ENCODE peak calls at places on chromosomes 7 and 10, in four cellular contexts. M is adrenal gland, A is WERI-Rb-1, J is esophagus squamous epithelium. I is an unnamed sample.

GRCh38 chr7:156222611-156223010 is 410.3 kb upstream of the SHH start:
- DNase-seq in M (no peak), A (no peak), J (no peak), I (no peak)

GRCh38 chr10:75019360-75019759 is 92.1 kb upstream of the SAMD8 start:
- DNase-seq in M (no peak), A (no peak), J (no peak), I (peak)

GRCh38 chr10:42962120-42962901 is 114.6 kb upstream of the RET start:
- DNase-seq in M (peak), A (no peak), J (no peak), I (no peak)

GRCh38 chr10:101725296-101725695 is 30.3 kb upstream of the FBXW4 start:
- DNase-seq in M (no peak), A (no peak), J (no peak), I (no peak)

GRCh38 chr7:108311446-108312168 is 144.6 kb downstream of the NRCAM start:
- DNase-seq in M (no peak), A (no peak), J (no peak), I (peak)

GRCh38 chr10:118635674-118636402 is 40.4 kb upstream of the PRLHR start:
- DNase-seq in M (no peak), A (peak), J (no peak), I (no peak)

GRCh38 chr10:71978476-71978875 is 14.3 kb downstream of the CHST3 start:
- DNase-seq in M (no peak), A (no peak), J (no peak), I (no peak)

GRCh38 chr10:58016614-58017013 is 251.1 kb downstream of the IPMK start:
- DNase-seq in M (no peak), A (no peak), J (no peak), I (no peak)

GRCh38 chr10:97508342-97508741 is 9.6 kb downstream of the UBTD1 start:
- DNase-seq in M (no peak), A (no peak), J (no peak), I (peak)

GRCh38 chr10:119281581-119282071 is 74.3 kb downstream of the GRK5 start:
- DNase-seq in M (peak), A (peak), J (no peak), I (no peak)

GRCh38 chr7:67105382-67105781 is 108.7 kb downstream of the TYW1 start:
- DNase-seq in M (no peak), A (no peak), J (no peak), I (no peak)

GRCh38 chr10:113493943-113494342 is 58.9 kb upstream of the HABP2 start:
- DNase-seq in M (no peak), A (no peak), J (no peak), I (peak)

GRCh38 chr10:33211123-33211878 is 123.2 kb downstream of the NRP1 start:
- DNase-seq in M (no peak), A (no peak), J (no peak), I (peak)

GRCh38 chr10:97427571-97428179 is 1.7 kb downstream of the PGAM1 start:
- DNase-seq in M (no peak), A (no peak), J (no peak), I (peak)

GRCh38 chr7:23349484-23350157 is 50.5 kb downstream of the MALSU1 start:
- DNase-seq in M (no peak), A (no peak), J (no peak), I (peak)

GRCh38 chr10:94279835-94280709 is 82.7 kb downstream of the NOC3L start:
- DNase-seq in M (peak), A (peak), J (no peak), I (peak)

GRCh38 chr7:114843102-114843501 is 78.8 kb upstream of the MDFIC start:
- DNase-seq in M (no peak), A (no peak), J (no peak), I (no peak)

GRCh38 chr7:35749548-35749947 is 51.3 kb upstream of the SEPTIN7 start:
- DNase-seq in M (peak), A (no peak), J (no peak), I (no peak)

GRCh38 chr7:2522780-2523433 is 3.3 kb downstream of the LFNG start:
- DNase-seq in M (no peak), A (no peak), J (no peak), I (peak)

GRCh38 chr10:125092564-125093031 is 67.8 kb downstream of the CTBP2 start:
- DNase-seq in M (no peak), A (no peak), J (no peak), I (no peak)

GRCh38 chr10:97039538-97040247 is 146.1 kb downstream of the SLIT1 start:
- DNase-seq in M (no peak), A (no peak), J (no peak), I (no peak)

GRCh38 chr10:87634311-87634710 is 25.4 kb upstream of the PAPSS2 start:
- DNase-seq in M (no peak), A (no peak), J (no peak), I (no peak)

GRCh38 chr7:13988765-13989137 is 715 bp downstream of the ETV1 start:
- DNase-seq in M (peak), A (peak), J (no peak), I (no peak)

GRCh38 chr7:75938921-75939320 is 24.0 kb downstream of the POR start:
- DNase-seq in M (no peak), A (no peak), J (no peak), I (peak)

GRCh38 chr7:112383671-112384417 is 66.4 kb upstream of the IFRD1 start:
- DNase-seq in M (no peak), A (no peak), J (no peak), I (peak)

GRCh38 chr10:11510714-11511113 is 100.7 kb downstream of the USP6NL start:
- DNase-seq in M (no peak), A (no peak), J (no peak), I (no peak)

GRCh38 chr10:106956216-106956915 is 208.1 kb downstream of the SORCS1 start:
- DNase-seq in M (no peak), A (peak), J (no peak), I (no peak)

GRCh38 chr10:3781458-3782098 is 3.4 kb downstream of the KLF6 start:
- DNase-seq in M (peak), A (no peak), J (no peak), I (peak)

GRCh38 chr10:96401036-96401435 is 42.2 kb upstream of the OPALIN start:
- DNase-seq in M (no peak), A (no peak), J (no peak), I (no peak)

GRCh38 chr7:44521347-44522095 is 19.6 kb downstream of the NPC1L1 start:
- DNase-seq in M (no peak), A (no peak), J (no peak), I (no peak)

DNA sequence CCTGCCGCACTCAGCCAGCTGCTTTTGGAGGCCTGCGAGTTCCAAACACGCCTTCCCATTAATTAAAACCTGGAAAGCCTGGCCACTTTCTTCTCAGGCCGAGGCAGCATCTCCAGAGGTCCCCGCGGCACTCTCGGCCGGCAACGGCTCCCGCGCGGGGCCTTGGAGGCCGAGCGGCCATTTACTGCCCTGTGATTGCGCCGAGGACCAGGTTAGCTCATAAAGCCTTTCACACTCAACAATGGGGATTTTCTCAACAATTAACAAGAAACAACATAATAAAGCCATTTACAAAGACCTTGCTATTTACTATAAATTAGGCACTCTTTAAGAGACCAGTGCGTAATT is 16.5 kb downstream of the SKIDA1 start:
- DNase-seq in M (no peak), A (no peak), J (no peak), I (no peak)
- H3K4me3 ChIP-seq in M (no peak), A (no peak), J (no peak), I (no peak)

GRCh38 chr7:33651998-33652397 is 253.3 kb upstream of the BMPER start:
- DNase-seq in M (no peak), A (no peak), J (no peak), I (no peak)
- TF ChIP-seq CTCF in M (no peak), A (no peak), J (no peak), I (no peak)

GRCh38 chr10:68957654-68958053 is 1.7 kb downstream of the DDX21 start:
- DNase-seq in M (peak), A (no peak), J (no peak), I (no peak)

GRCh38 chr10:68955414-68955785 is 570 bp upstream of the DDX21 start:
- DNase-seq in M (peak), A (peak), J (no peak), I (no peak)

GRCh38 chr10:68955786-68956532 is at the start of gene DDX21:
- DNase-seq in M (peak), A (peak), J (peak), I (peak)

GRCh38 chr10:68957284-68957615 is 1.3 kb downstream of the DDX21 start:
- DNase-seq in M (no peak), A (no peak), J (no peak), I (peak)

DNA sequence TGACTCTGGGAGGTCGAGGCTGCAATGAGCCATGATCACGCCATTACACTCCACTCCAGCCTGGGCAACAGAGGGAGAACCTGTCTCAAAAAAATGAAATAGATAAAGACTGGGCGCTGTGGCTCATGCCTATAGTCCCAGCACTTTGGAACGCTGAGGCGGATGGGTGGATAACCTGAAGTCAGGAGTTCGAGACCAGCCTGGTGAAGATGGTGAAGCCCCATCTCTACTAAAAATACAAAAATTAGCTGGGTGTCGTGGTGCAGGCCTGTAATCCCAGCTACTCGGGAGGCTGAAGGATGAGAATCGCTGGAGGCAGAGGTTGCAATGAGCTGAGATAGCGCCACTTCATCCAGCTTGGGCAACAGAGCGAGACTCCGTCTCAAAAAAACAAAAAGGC is 1.1 kb upstream of the DDX21 start:
- DNase-seq in M (no peak), A (no peak), J (no peak), I (no peak)
- H3K4me3 ChIP-seq in M (no peak), A (no peak), J (peak), I (peak)

GRCh38 chr10:27328946-27329345 is 88.3 kb upstream of the ACBD5 start:
- DNase-seq in M (no peak), A (no peak), J (no peak), I (no peak)

DNA sequence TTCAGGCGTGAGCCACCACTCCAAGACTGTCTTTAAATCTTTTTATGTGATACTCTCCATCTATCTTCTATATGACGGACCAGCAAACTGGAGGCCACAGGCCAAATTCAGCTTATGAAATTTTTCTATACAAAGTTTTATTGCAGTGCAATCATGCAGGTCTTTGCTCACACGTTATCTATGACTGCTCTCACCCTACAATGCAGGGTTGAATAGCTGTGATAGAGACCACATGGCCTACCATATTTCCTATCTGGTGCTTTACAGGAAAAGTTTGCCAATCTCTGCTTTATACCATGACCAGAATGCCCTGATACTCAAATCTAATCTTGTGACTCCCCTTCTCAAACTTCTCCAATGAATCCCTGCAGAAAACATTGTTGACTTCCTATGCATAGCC is 89.5 kb upstream of the ACBD5 start:
- DNase-seq in M (no peak), A (no peak), J (no peak), I (no peak)
- TF ChIP-seq CTCF in M (no peak), A (no peak), J (no peak), I (no peak)

DNA sequence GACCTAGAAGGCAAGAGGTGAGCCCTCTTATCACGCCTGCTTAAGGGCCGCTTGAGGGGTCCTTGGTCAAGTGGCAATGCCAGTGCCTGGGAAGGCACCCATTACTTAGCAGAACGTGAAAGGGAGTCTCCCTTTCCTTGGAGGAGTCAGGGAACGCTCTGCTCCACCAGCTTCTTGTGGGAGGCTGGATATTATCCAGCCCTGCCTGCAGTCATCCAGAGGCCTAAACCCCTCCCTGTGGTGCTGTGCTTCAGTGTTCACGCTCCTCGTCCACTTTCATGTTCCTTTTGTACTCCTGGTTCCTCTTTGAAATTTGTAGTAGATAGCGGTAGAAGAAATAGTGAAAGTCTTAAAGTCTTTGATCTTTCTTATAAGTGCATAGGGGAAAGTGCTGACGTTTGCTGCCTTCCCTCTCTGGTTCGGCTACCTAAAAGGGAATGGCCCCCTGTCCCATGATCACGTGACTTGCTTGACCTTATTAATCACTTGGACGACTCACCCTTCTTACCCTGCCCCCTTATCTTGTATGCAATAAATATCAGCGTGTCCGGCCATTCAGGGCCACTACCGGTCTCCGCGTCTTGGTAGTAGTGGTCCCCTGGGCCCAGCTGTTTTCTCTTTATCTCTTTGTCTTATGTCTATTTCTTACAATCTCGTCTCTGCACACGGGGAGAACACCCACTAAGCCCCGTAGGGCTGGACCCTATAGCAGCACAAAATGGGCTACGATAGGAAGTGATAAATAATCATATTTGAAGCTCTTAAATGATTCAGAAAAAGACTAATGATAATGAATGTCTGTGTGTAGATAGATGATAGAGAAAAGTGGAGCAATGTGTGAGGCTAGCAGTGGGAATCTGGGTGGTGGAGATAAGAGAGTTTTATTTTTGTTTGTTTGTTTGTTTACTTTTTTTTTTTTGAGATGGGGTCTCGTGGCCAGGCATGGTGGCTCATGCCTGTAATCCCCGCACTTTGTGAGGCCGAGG is 5.8 kb upstream of the ESYT2 start:
- DNase-seq in M (peak), A (no peak), J (no peak), I (no peak)
- H3K4me3 ChIP-seq in M (no peak), A (no peak), J (no peak), I (no peak)

DNA sequence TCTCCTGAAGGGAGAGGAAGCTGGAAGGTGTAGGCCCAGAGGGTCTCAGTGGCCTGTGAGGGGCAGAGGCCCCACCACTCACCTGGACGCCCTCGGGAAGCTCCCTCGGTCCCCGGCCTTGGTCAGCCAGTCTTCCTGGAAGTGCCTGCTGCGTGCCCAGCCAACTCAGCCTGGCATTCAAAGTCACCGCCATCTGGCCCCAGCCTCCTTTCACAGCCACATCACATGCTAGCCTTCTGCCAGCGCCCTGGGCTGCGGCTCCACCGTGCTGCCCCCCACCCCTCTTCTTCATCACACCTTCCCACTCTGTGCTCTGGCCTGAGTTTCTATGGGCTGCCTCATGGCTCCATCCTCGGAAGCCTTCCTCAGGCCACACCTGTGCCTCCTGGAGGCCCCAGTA is 98.0 kb downstream of the ZMIZ1 start:
- DNase-seq in M (no peak), A (no peak), J (no peak), I (no peak)
- TF ChIP-seq CTCF in M (no peak), A (no peak), J (no peak), I (no peak)

DNA sequence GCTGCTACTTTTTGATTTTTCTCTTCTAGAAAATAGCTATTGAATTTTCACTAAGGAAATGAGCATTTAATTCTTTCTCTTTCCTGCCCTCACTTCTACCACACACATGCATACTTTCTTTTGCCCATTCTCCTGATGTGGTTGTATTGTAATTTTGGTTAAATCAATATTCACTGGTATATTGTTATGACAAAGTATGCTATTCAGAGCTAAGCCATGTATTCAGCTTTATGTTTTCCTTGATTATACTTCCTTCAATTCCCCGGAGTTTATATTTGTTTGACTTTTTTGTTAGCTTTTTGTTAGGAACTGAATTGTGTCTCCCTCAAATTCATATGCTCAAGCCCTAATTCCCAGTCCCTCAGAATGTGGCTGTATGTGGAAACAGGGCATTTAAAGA is 24.0 kb downstream of the LRRC72 start:
- DNase-seq in M (no peak), A (no peak), J (no peak), I (no peak)
- H3K4me3 ChIP-seq in M (no peak), A (no peak), J (no peak), I (no peak)

GRCh38 chr10:131016556-131016955 is 295.0 kb downstream of the TCERG1L start:
- DNase-seq in M (no peak), A (no peak), J (no peak), I (no peak)
- TF ChIP-seq CTCF in M (no peak), A (no peak), J (no peak), I (no peak)

GRCh38 chr10:126586878-126587277 is 83.6 kb downstream of the C10orf90 start:
- DNase-seq in M (no peak), A (no peak), J (no peak), I (no peak)
- H3K4me3 ChIP-seq in M (no peak), A (no peak), J (no peak), I (no peak)

GRCh38 chr7:45985902-45986301 is 64.8 kb upstream of the IGFBP3 start:
- DNase-seq in M (no peak), A (no peak), J (no peak), I (peak)

GRCh38 chr7:45984386-45985295 is 63.6 kb upstream of the IGFBP3 start:
- DNase-seq in M (no peak), A (peak), J (no peak), I (peak)

GRCh38 chr7:45982132-45982531 is 61.1 kb upstream of the IGFBP3 start:
- DNase-seq in M (no peak), A (no peak), J (no peak), I (no peak)

GRCh38 chr7:45982912-45983719 is 62.0 kb upstream of the IGFBP3 start:
- DNase-seq in M (no peak), A (no peak), J (no peak), I (no peak)

GRCh38 chr7:45983720-45984032 is 62.6 kb upstream of the IGFBP3 start:
- DNase-seq in M (no peak), A (no peak), J (no peak), I (no peak)
- TF ChIP-seq CTCF in M (no peak), A (no peak), J (no peak), I (no peak)

I was measured in epithelial cell of esophagus.